ENCODE peak calls at places on chromosomes 13 and 19, in eight cellular contexts. U is fibroblast of lung, H is spleen, D is PC-3, Z is Panc1, W is cardiac muscle cell, Q is suprapubic skin, G is ascending aorta. M is an unnamed sample. For H3K36me3, the result is how much of the 10 kb centered on the place peaks cover.

GRCh38 chr13:90732049-90732448 is 615.4 kb upstream of the MIR17HG start:
- DNase-seq in G (no peak), D (peak), H (no peak), Q (no peak), W (no peak), Z (no peak), U (no peak), M (no peak)

GRCh38 chr19:7391218-7391670 is 42.5 kb downstream of the ARHGEF18 start:
- DNase-seq in W (peak), G (no peak), Q (no peak), D (peak), H (no peak), Z (peak), U (peak), M (no peak)

GRCh38 chr13:32211788-32212187 is 103.4 kb downstream of the ZAR1L start:
- DNase-seq in W (peak), Z (no peak), G (no peak), Q (no peak), U (peak), H (no peak), D (no peak), M (peak)

GRCh38 chr13:21106089-21106488 is 44.7 kb upstream of the LATS2 start:
- DNase-seq in H (no peak), G (no peak), U (peak), D (peak), Q (no peak), Z (no peak), W (peak), M (peak)

GRCh38 chr19:55146648-55147218 is 2.3 kb downstream of the TNNT1 start:
- DNase-seq in H (no peak), W (no peak), D (peak), Z (no peak), U (no peak), Q (no peak), G (no peak), M (no peak)

GRCh38 chr13:29830000-29830399 is 20.4 kb downstream of the UBL3 start:
- DNase-seq in W (no peak), U (no peak), Q (no peak), G (no peak), Z (no peak), D (no peak), H (no peak), M (no peak)

GRCh38 chr13:27425151-27425917 is 915 bp downstream of the GTF3A start:
- DNase-seq in G (no peak), D (peak), Q (no peak), U (peak), Z (no peak), H (no peak), W (peak), M (no peak)

GRCh38 chr19:14333101-14333871 is 48.0 kb upstream of the ADGRE5 start:
- DNase-seq in U (peak), Z (no peak), D (peak), H (no peak), G (no peak), Q (no peak), W (peak), M (no peak)

GRCh38 chr19:33288666-33289065 is 13.7 kb downstream of the CEBPA start:
- DNase-seq in G (no peak), H (no peak), U (no peak), Q (no peak), Z (no peak), D (no peak), W (no peak), M (no peak)

GRCh38 chr19:49684983-49685553 is 4.3 kb upstream of the ADM5 start:
- DNase-seq in Q (no peak), W (no peak), G (no peak), U (no peak), H (no peak), D (no peak), Z (no peak), M (no peak)
- H3K36me3 ChIP-seq in Q (half or more), W (under half), G (under half), U (under half), H (half or more), D (half or more), Z (under half), M (under half)

GRCh38 chr13:112879283-112879833 is 89.7 kb upstream of the MCF2L start:
- DNase-seq in W (peak), U (peak), D (no peak), Z (no peak), G (no peak), H (peak), Q (peak), M (no peak)
- TF ChIP-seq CTCF in W (no peak), U (no peak), D (no peak), Z (no peak), G (no peak), H (no peak), Q (no peak), M (no peak)

GRCh38 chr19:5191091-5191490 is 149.5 kb downstream of the PTPRS start:
- DNase-seq in U (peak), G (no peak), W (no peak), Q (no peak), H (no peak), D (peak), Z (no peak), M (no peak)

GRCh38 chr19:5189318-5189607 is 151.3 kb downstream of the PTPRS start:
- DNase-seq in Q (no peak), D (no peak), H (no peak), U (no peak), W (no peak), Z (no peak), G (no peak), M (no peak)

GRCh38 chr19:5193192-5193591 is 147.4 kb downstream of the PTPRS start:
- DNase-seq in G (no peak), Z (no peak), D (no peak), W (no peak), Q (no peak), H (no peak), U (no peak), M (no peak)

GRCh38 chr19:5194641-5195040 is 146.0 kb downstream of the PTPRS start:
- DNase-seq in D (no peak), Q (no peak), H (no peak), G (no peak), U (no peak), W (no peak), Z (no peak), M (no peak)

DNA sequence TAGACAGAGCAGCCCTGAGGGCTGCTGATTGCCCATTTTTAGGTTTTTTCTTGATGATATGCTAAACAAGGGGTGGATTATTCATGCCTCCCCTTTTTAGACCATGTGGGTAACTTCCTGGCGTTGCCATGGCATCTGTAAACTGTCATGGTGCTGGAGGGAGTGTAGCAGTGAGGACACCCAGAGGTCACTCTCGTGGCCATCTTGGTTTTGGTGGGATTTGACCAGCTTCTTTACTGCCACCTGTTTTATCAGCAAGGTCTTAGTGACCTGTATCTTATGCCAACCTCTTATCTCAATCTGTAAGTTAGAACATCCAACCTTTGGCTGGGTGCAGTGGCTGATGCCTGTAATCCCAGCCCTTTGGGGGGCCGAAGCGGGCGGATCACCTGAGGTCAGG is 148.0 kb downstream of the PTPRS start:
- DNase-seq in H (no peak), Q (no peak), W (no peak), Z (no peak), G (no peak), D (no peak), U (no peak), M (no peak)
- H3K36me3 ChIP-seq in H (under half), Q (under half), W (under half), Z (under half), G (under half), D (under half), U (under half), M (under half)

DNA sequence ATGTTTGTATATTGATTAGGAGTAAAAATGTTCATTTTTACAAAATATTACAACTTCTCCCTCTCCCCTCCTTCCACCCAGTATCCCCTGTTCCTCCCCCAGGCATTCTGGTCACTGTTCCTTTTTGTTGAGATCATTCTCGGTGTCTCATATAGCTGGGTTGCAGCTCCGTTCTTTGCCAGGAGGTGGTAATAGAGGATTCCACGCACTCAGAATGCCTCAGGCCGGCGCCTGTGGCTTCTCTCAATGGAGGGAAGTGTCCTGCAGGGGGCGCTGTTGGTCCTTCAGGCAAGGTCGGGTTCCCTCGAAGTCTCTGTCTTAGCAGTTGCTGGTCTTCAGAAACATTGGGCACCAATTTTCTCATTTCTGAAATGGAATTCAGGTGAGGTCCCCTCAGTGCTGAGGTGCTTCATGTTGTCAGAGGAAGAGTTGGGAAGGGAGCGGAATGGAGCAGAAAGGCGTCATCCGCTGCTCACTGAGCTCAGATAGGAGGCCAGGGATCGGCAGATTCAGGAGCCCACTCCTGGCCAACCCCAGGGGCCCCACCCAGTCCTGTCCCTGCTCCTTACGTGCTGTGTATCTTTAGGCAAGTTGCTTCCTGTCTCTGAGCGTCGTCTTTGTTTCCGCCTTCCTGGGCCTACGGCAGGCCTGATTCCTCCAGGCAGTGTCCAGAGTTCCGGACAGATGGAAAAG is 10.3 kb upstream of the GARIN5A start:
- DNase-seq in Q (no peak), H (peak), D (peak), W (peak), Z (no peak), G (no peak), U (peak), M (no peak)
- TF ChIP-seq CTCF in Q (no peak), H (peak), D (peak), W (peak), Z (peak), G (peak), U (peak), M (peak)

DNA sequence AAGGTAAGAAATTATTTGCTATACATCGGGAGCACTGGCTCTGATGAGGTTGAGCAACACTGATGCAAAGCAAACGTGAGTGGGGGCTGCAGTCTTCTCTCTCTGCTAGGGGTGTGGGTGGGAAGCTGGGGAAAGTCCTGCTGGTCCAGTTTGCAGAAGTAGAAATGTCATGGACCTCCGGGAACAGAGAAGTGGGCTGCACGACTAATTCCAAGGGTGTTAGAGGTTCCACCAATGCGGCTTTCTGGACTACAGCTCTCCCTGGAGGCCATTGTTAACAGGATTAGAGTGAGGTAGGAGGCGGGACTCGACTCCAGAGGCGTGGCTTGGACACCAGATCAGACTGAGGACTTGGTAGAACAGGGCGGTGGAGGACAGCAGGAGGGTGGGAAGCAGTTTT is 5.7 kb upstream of the FBXO27 start:
- DNase-seq in U (peak), G (no peak), H (no peak), Q (no peak), W (peak), D (peak), Z (no peak), M (no peak)
- H3K36me3 ChIP-seq in U (under half), G (under half), H (under half), Q (under half), W (under half), D (under half), Z (under half), M (under half)

M was measured in BJ.